ENCODE peak calls at places on chromosomes 16 and 17, in four cellular contexts. M is stromal cell of bone marrow; V is activated naive CD4-positive, alpha-beta T cell treated with Interleukin-2 at 50 U/mL for 16 hours; X is HT-29. B is an unnamed sample.
A peak's percentile ranks its signal among the peaks of the same experiment; 100 is the strongest.

GRCh38 chr17:42797067-42798007 is 1.2 kb downstream of the COA3 start:
- DNase-seq in X (peak; percentile 27), V (no peak), M (no peak), B (no peak)

GRCh38 chr17:39450051-39450450 is 1.0 kb downstream of the MED1 start:
- DNase-seq in M (no peak), X (peak; percentile 18), V (no peak), B (no peak)

GRCh38 chr16:85562102-85562786 is 50.9 kb upstream of the GSE1 start:
- DNase-seq in M (no peak), V (no peak), X (no peak), B (no peak)

GRCh38 chr16:85640254-85640558 is 27.1 kb downstream of the GSE1 start:
- DNase-seq in X (no peak), M (no peak), V (no peak), B (no peak)

GRCh38 chr17:76716834-76717205 is 6.1 kb upstream of the MXRA7 start:
- DNase-seq in X (no peak), V (no peak), M (peak; percentile 76), B (no peak)

GRCh38 chr16:11135167-11135973 is 120.6 kb downstream of the SOCS1 start:
- DNase-seq in M (no peak), X (no peak), V (no peak), B (no peak)

GRCh38 chr16:1000608-1001007 is 19.0 kb downstream of the SOX8 start:
- DNase-seq in X (no peak), M (no peak), V (no peak), B (no peak)

GRCh38 chr17:38579934-38580333 is 25.8 kb downstream of the SRCIN1 start:
- DNase-seq in M (no peak), X (peak; percentile 91), V (peak; percentile 22), B (peak; percentile 92)

GRCh38 chr16:86363836-86364618 is 146.3 kb upstream of the FOXF1 start:
- DNase-seq in M (no peak), V (no peak), X (no peak), B (no peak)

GRCh38 chr16:87201052-87201451 is 116.1 kb downstream of the C16orf95 start:
- DNase-seq in X (no peak), M (peak; percentile 99), V (no peak), B (peak; percentile 47)

GRCh38 chr16:89785523-89786155 is 30.8 kb downstream of the FANCA start:
- DNase-seq in V (peak; percentile 18), M (no peak), X (no peak), B (no peak)

GRCh38 chr17:63406689-63407330 is 39.3 kb downstream of the CYB561 start:
- DNase-seq in M (peak; percentile 80), X (peak; percentile 96), V (peak; percentile 62), B (peak; percentile 91)

GRCh38 chr17:17708816-17709215 is 27.6 kb downstream of the RAI1 start:
- DNase-seq in X (no peak), M (no peak), V (no peak), B (no peak)

GRCh38 chr17:3972281-3972731 is 8.1 kb upstream of the ATP2A3 start:
- DNase-seq in V (no peak), X (no peak), M (no peak), B (no peak)

B was measured in SJCRH30.